ENCODE peak calls at places on chromosome 2, in ten cellular contexts. Q is endodermal cell, S is heart left ventricle, M is endothelial cell, I is AG04450, E is cardiac fibroblast, X is tibial nerve, T is adrenal gland, C is mammary epithelial cell, Z is HepG2. W is an unnamed sample.

GRCh38 chr2:181025004-181025403 is 44.6 kb downstream of the UBE2E3 start:
- DNase-seq in Z (no peak), I (no peak), C (no peak), S (no peak), E (peak; percentile 25), T (no peak), M (no peak), X (no peak), Q (no peak), W (no peak)

GRCh38 chr2:109535217-109535946 is 78.4 kb downstream of the SEPTIN10 start:
- DNase-seq in S (no peak), I (no peak), Q (no peak), C (no peak), M (no peak), E (peak; percentile 29), T (no peak), Z (peak; percentile 45), X (no peak), W (no peak)

GRCh38 chr2:173354073-173354600 is 535 bp upstream of the CDCA7 start:
- DNase-seq in M (no peak), E (no peak), Z (peak; percentile 27), I (no peak), S (no peak), C (no peak), Q (no peak), X (no peak), T (no peak), W (no peak)

GRCh38 chr2:232908695-232909094 is 38.6 kb downstream of the SNORC start:
- DNase-seq in M (no peak), Z (no peak), S (no peak), I (no peak), E (no peak), C (no peak), T (no peak), X (no peak), Q (no peak), W (no peak)

GRCh38 chr2:71071681-71072398 is 3.4 kb downstream of the NAGK start:
- DNase-seq in S (no peak), I (no peak), Z (no peak), X (peak; percentile 43), Q (peak; percentile 52), T (no peak), C (peak; percentile 40), M (no peak), E (no peak), W (no peak)

GRCh38 chr2:104052341-104052740 is 801.6 kb upstream of the POU3F3 start:
- DNase-seq in Q (no peak), C (no peak), Z (no peak), S (no peak), T (no peak), I (no peak), E (no peak), M (no peak), X (no peak), W (no peak)

GRCh38 chr2:23397483-23397882 is 12.5 kb downstream of the KLHL29 start:
- DNase-seq in Q (no peak), Z (no peak), T (no peak), I (no peak), X (no peak), E (no peak), S (no peak), C (no peak), M (no peak), W (no peak)

GRCh38 chr2:200308421-200309295 is 2.2 kb downstream of the SPATS2L start:
- DNase-seq in M (no peak), T (no peak), X (no peak), Q (no peak), I (no peak), Z (no peak), E (no peak), C (peak; percentile 25), S (no peak), W (no peak)

GRCh38 chr2:12202301-12202700 is 455.9 kb downstream of the LPIN1 start:
- DNase-seq in Q (no peak), I (peak; percentile 16), T (no peak), Z (no peak), E (peak; percentile 91), S (no peak), M (no peak), C (peak; percentile 2), X (no peak), W (no peak)

GRCh38 chr2:207969249-207969648 is 56.1 kb downstream of the PLEKHM3 start:
- DNase-seq in Q (no peak), Z (no peak), E (no peak), X (no peak), S (no peak), M (no peak), C (no peak), I (no peak), T (no peak), W (no peak)

GRCh38 chr2:50674876-50675275 is 357.1 kb downstream of the NRXN1 start:
- DNase-seq in X (no peak), M (no peak), Q (peak; percentile 67), S (no peak), Z (peak; percentile 9), I (no peak), E (no peak), T (no peak), C (peak; percentile 2), W (no peak)

GRCh38 chr2:203453858-203454451 is 81.1 kb downstream of the RAPH1 start:
- DNase-seq in I (peak; percentile 24), Z (peak; percentile 61), M (peak; percentile 33), T (no peak), Q (no peak), S (no peak), X (peak; percentile 54), C (peak; percentile 21), E (peak; percentile 80), W (no peak)

GRCh38 chr2:38255211-38255610 is 121.9 kb downstream of the ATL2 start:
- DNase-seq in I (no peak), Q (no peak), S (no peak), C (no peak), Z (no peak), T (no peak), X (no peak), E (no peak), M (no peak), W (no peak)

GRCh38 chr2:177289824-177290632 is 25.5 kb upstream of the NFE2L2 start:
- DNase-seq in T (no peak), C (no peak), X (no peak), E (no peak), S (no peak), I (no peak), Q (no peak), M (no peak), Z (no peak), W (no peak)

GRCh38 chr2:23285076-23285795 is 99.7 kb upstream of the KLHL29 start:
- DNase-seq in T (no peak), I (no peak), Q (no peak), C (peak; percentile 8), M (no peak), X (no peak), S (no peak), E (no peak), Z (no peak), W (no peak)

GRCh38 chr2:227079726-227080125 is 84.3 kb downstream of the COL4A4 start:
- DNase-seq in C (no peak), M (no peak), S (no peak), T (no peak), E (no peak), X (no peak), Q (no peak), Z (no peak), I (no peak), W (no peak)

GRCh38 chr2:866009-866680 is 84.5 kb upstream of the SNTG2 start:
- DNase-seq in T (no peak), E (no peak), S (peak; percentile 50), Z (no peak), I (no peak), C (no peak), M (no peak), X (no peak), Q (peak; percentile 78), W (no peak)

GRCh38 chr2:18319987-18320386 is 240.5 kb downstream of the RDH14 start:
- DNase-seq in C (no peak), I (no peak), M (no peak), Z (no peak), X (no peak), E (no peak), S (no peak), Q (no peak), T (no peak), W (no peak)

GRCh38 chr2:101736861-101737291 is 39.4 kb downstream of the MAP4K4 start:
- DNase-seq in E (peak; percentile 71), M (no peak), Q (no peak), I (no peak), Z (no peak), X (peak; percentile 15), S (no peak), C (peak; percentile 95), T (no peak), W (no peak)

GRCh38 chr2:154158101-154158500 is 286.4 kb downstream of the GALNT13 start:
- DNase-seq in X (no peak), M (no peak), C (peak; percentile 4), Z (no peak), E (no peak), Q (no peak), S (no peak), T (no peak), I (no peak), W (no peak)
- TF ChIP-seq CTCF in X (no peak), M (no peak), C (no peak), Z (no peak), E (no peak), Q (no peak), S (no peak), T (no peak), I (no peak), W (no peak)

GRCh38 chr2:41870948-41871522 is 176.8 kb upstream of the PKDCC start:
- DNase-seq in E (peak; percentile 52), I (no peak), T (no peak), C (no peak), M (peak; percentile 59), X (no peak), Z (no peak), Q (peak; percentile 85), S (peak; percentile 47), W (no peak)
- TF ChIP-seq CTCF in E (peak; percentile 33), I (peak; percentile 41), T (peak; percentile 31), C (peak; percentile 12), M (peak; percentile 46), X (peak; percentile 12), Z (peak; percentile 22), Q (peak; percentile 82), S (no peak), W (no peak)

DNA sequence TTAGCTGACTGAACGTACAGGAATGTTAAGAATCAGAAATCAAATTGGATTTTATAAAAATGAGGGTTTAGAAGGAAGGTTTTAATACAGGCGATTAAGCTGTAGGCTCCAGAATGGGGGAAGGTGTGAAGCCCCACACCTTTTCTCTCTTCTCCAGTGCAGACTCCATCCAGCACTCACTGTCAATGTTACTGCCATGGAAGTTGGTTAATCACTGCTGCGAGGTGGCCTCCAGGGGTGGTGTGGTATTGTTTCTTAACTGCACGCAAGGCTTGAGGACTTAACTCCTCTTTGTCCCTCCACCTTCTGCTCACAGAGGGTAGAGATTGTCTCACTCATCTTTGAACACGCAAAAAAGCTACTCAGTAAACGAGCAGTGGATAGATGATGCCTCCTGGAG is 26.9 kb upstream of the YWHAQ start:
- DNase-seq in E (no peak), I (no peak), Q (peak; percentile 78), M (no peak), Z (no peak), S (no peak), C (no peak), T (no peak), X (no peak), W (no peak)
- TF ChIP-seq CTCF in E (no peak), I (no peak), Q (peak; percentile 65), M (no peak), Z (no peak), S (no peak), C (no peak), T (no peak), X (no peak), W (no peak)

GRCh38 chr2:191759200-191759507 is 81.2 kb downstream of the NABP1 start:
- DNase-seq in Z (no peak), C (no peak), Q (no peak), I (no peak), E (no peak), S (no peak), X (no peak), M (no peak), T (no peak), W (no peak)
- TF ChIP-seq CTCF in Z (no peak), C (no peak), Q (no peak), I (no peak), E (no peak), S (no peak), X (no peak), M (no peak), T (no peak), W (no peak)

W was measured in mesothelial cell of epicardium.